ENCODE peak calls at places on chromosomes 11 and 22, in ten cellular contexts. W is upper lobe of right lung; C is epithelial cell of prostate; T is Right ventricle myocardium inferior; O is HFF-Myc; K is D721Med; J is AML-193; N is SJCRH30; M is T-cell; D is stimulated activated CD8-positive, alpha-beta memory T cell treated with anti-CD3 and anti-CD28 coated beads, Interleukin-4, amount 100 ng/mL, for 24 hours. V is an unnamed sample.

GRCh38 chr11:48110509-48110766 is 106.2 kb upstream of the OR4B1 start:
- DNase-seq in T (no peak), W (no peak), K (no peak), O (no peak), N (no peak), M (no peak), C (no peak), D (no peak), J (no peak), V (no peak)

GRCh38 chr11:118623291-118623655 is 15.9 kb downstream of the PHLDB1 start:
- DNase-seq in J (no peak), C (peak; percentile 79), K (no peak), T (no peak), O (no peak), M (no peak), D (no peak), N (peak; percentile 72), W (no peak), V (peak; percentile 45)

GRCh38 chr22:46092011-46092410 is 58.3 kb upstream of the PPARA start:
- DNase-seq in O (no peak), J (no peak), D (no peak), N (no peak), K (no peak), M (no peak), T (peak; percentile 20), W (no peak), C (no peak), V (no peak)

GRCh38 chr11:63835156-63835540 is 3.8 kb upstream of the MARK2 start:
- DNase-seq in O (no peak), K (no peak), T (no peak), W (no peak), C (no peak), D (no peak), M (no peak), N (no peak), J (no peak), V (no peak)

GRCh38 chr11:66421492-66422205 is 814 bp downstream of the NPAS4 start:
- DNase-seq in J (peak; percentile 59), N (peak; percentile 85), T (peak; percentile 88), M (peak; percentile 90), W (peak; percentile 90), O (peak; percentile 73), K (no peak), C (peak; percentile 20), D (peak; percentile 71), V (peak; percentile 90)

GRCh38 chr22:50342651-50343540 is at the start of gene PPP6R2:
- DNase-seq in K (no peak), O (no peak), W (peak; percentile 92), J (peak; percentile 52), C (no peak), T (peak; percentile 95), N (peak; percentile 84), D (peak; percentile 82), M (peak; percentile 86), V (peak; percentile 91)

GRCh38 chr11:119375629-119376196 is 5.8 kb downstream of the USP2 start:
- DNase-seq in T (peak; percentile 84), M (no peak), O (no peak), J (no peak), N (peak; percentile 57), K (peak; percentile 17), C (no peak), W (peak; percentile 67), D (no peak), V (no peak)

GRCh38 chr11:106959386-106959785 is 58.9 kb downstream of the GUCY1A2 start:
- DNase-seq in T (no peak), K (no peak), W (no peak), N (no peak), D (no peak), M (no peak), J (no peak), O (no peak), C (no peak), V (no peak)

GRCh38 chr11:129278586-129279319 is 86.6 kb upstream of the ARHGAP32 start:
- DNase-seq in D (no peak), C (no peak), T (peak; percentile 57), O (no peak), M (no peak), N (no peak), K (no peak), J (no peak), W (peak; percentile 69), V (peak; percentile 58)

GRCh38 chr11:112620621-112621394 is 340.4 kb upstream of the NCAM1 start:
- DNase-seq in D (no peak), O (no peak), T (no peak), M (no peak), C (peak; percentile 78), K (no peak), W (no peak), N (no peak), J (no peak), V (no peak)

GRCh38 chr11:67027943-67028542 is 5.1 kb downstream of the SYT12 start:
- DNase-seq in M (no peak), K (no peak), J (no peak), W (no peak), T (no peak), O (no peak), N (no peak), C (no peak), D (no peak), V (no peak)

GRCh38 chr22:27420186-27420816 is 381.3 kb downstream of the MN1 start:
- DNase-seq in W (no peak), C (no peak), K (no peak), T (no peak), O (no peak), D (no peak), M (no peak), J (no peak), N (no peak), V (no peak)

GRCh38 chr11:23311986-23312940 is 452.0 kb upstream of the CCDC179 start:
- DNase-seq in T (no peak), N (peak; percentile 23), O (peak; percentile 48), J (no peak), M (no peak), W (no peak), C (no peak), K (no peak), D (no peak), V (no peak)

GRCh38 chr11:123144707-123145106 is 50.3 kb downstream of the CLMP start:
- DNase-seq in W (no peak), M (no peak), K (no peak), N (no peak), T (no peak), O (no peak), D (no peak), J (no peak), C (no peak), V (no peak)

GRCh38 chr22:36365020-36365411 is 22.8 kb downstream of the MYH9 start:
- DNase-seq in T (peak; percentile 68), W (no peak), M (peak; percentile 86), D (peak; percentile 82), O (peak; percentile 87), C (no peak), K (no peak), J (no peak), N (peak; percentile 65), V (peak; percentile 79)

GRCh38 chr11:26194871-26195270 is 137.1 kb upstream of the ANO3 start:
- DNase-seq in T (no peak), O (no peak), C (no peak), K (no peak), D (no peak), W (no peak), N (no peak), J (no peak), M (no peak), V (no peak)

GRCh38 chr11:9726313-9727022 is 62.6 kb downstream of the SWAP70 start:
- DNase-seq in W (no peak), J (no peak), C (peak; percentile 27), T (no peak), O (no peak), K (no peak), M (no peak), D (no peak), N (no peak), V (no peak)

GRCh38 chr11:14237333-14237988 is 121.5 kb downstream of the RRAS2 start:
- DNase-seq in N (no peak), O (no peak), D (no peak), M (no peak), T (no peak), W (no peak), J (peak; percentile 12), K (no peak), C (no peak), V (no peak)

GRCh38 chr11:129190087-129190486 is 2.0 kb downstream of the ARHGAP32 start:
- DNase-seq in M (no peak), T (no peak), W (no peak), C (peak; percentile 39), J (no peak), D (no peak), K (no peak), O (no peak), N (no peak), V (no peak)

GRCh38 chr11:57327721-57328120 is 3.0 kb upstream of the TNKS1BP1 start:
- DNase-seq in J (no peak), O (no peak), D (no peak), T (no peak), C (no peak), M (no peak), K (no peak), W (no peak), N (no peak), V (no peak)

GRCh38 chr11:119371778-119372182 is 9.7 kb downstream of the USP2 start:
- DNase-seq in T (no peak), D (no peak), O (no peak), M (no peak), J (no peak), N (no peak), C (no peak), W (peak; percentile 48), K (no peak), V (no peak)

GRCh38 chr11:64314146-64314804 is 3.1 kb downstream of the TRMT112 start:
- DNase-seq in C (no peak), W (no peak), T (no peak), K (no peak), D (no peak), M (no peak), J (no peak), N (no peak), O (no peak), V (no peak)

GRCh38 chr11:8043756-8044155 is 37.3 kb upstream of the TUB start:
- DNase-seq in J (no peak), C (no peak), O (no peak), M (no peak), K (no peak), W (no peak), T (no peak), N (no peak), D (no peak), V (no peak)

GRCh38 chr22:24937114-24937513 is 9.4 kb downstream of the LHFPL7 start:
- DNase-seq in K (no peak), M (no peak), C (no peak), O (no peak), N (peak; percentile 24), D (no peak), T (no peak), W (no peak), J (peak; percentile 44), V (no peak)

GRCh38 chr22:24945430-24945829 is 1.1 kb downstream of the LHFPL7 start:
- DNase-seq in D (no peak), O (no peak), J (no peak), W (no peak), N (no peak), T (no peak), M (no peak), C (no peak), K (no peak), V (no peak)

GRCh38 chr11:88680806-88681205 is 343.3 kb upstream of the CTSC start:
- DNase-seq in K (no peak), J (no peak), W (no peak), O (no peak), D (no peak), N (no peak), C (peak; percentile 66), T (no peak), M (no peak), V (no peak)

GRCh38 chr11:5291207-5291838 is 10.4 kb downstream of the OR51B4 start:
- DNase-seq in C (no peak), W (no peak), N (no peak), O (peak; percentile 20), D (no peak), M (no peak), T (no peak), K (no peak), J (peak; percentile 26), V (no peak)

GRCh38 chr11:131511794-131512193 is 141.4 kb downstream of the NTM start:
- DNase-seq in J (peak; percentile 13), M (no peak), K (no peak), N (no peak), T (no peak), W (no peak), C (no peak), O (no peak), D (no peak), V (peak; percentile 57)